ENCODE peak calls at places on chromosomes 11 and 22, in ten cellular contexts. One of them, this sample, is unnamed.
A peak's percentile ranks its signal among the peaks of the same experiment; 100 is the strongest.

GRCh38 chr22:47053865-47054185 is 291.4 kb downstream of the TBC1D22A start:
- DNase-seq in small intestine: no peak
- DNase-seq in cardiac fibroblast: peak; percentile 75
- DNase-seq in choroid plexus epithelial cell: peak; percentile 74
- DNase-seq in tibial nerve: no peak
- DNase-seq in A549: no peak
- DNase-seq in dorsolateral prefrontal cortex: peak; percentile 60
- DNase-seq in AG09309: no peak
- DNase-seq in cardiac muscle cell: peak; percentile 75
- DNase-seq in fibroblast of pulmonary artery: peak; percentile 74
- DNase-seq in this sample: no peak

GRCh38 chr11:77244277-77245014 is 57.0 kb downstream of the GDPD4 start:
- DNase-seq in small intestine: no peak
- DNase-seq in cardiac fibroblast: peak; percentile 78
- DNase-seq in choroid plexus epithelial cell: peak; percentile 71
- DNase-seq in tibial nerve: no peak
- DNase-seq in A549: peak; percentile 24
- DNase-seq in dorsolateral prefrontal cortex: no peak
- DNase-seq in AG09309: peak; percentile 84
- DNase-seq in cardiac muscle cell: peak; percentile 72
- DNase-seq in fibroblast of pulmonary artery: peak; percentile 78
- DNase-seq in this sample: no peak

GRCh38 chr22:37716708-37717107 is 19.9 kb downstream of the TRIOBP start:
- DNase-seq in small intestine: no peak
- DNase-seq in cardiac fibroblast: peak; percentile 23
- DNase-seq in choroid plexus epithelial cell: peak; percentile 67
- DNase-seq in tibial nerve: no peak
- DNase-seq in A549: no peak
- DNase-seq in dorsolateral prefrontal cortex: no peak
- DNase-seq in AG09309: no peak
- DNase-seq in cardiac muscle cell: no peak
- DNase-seq in fibroblast of pulmonary artery: no peak
- DNase-seq in this sample: no peak

GRCh38 chr22:31085928-31086327 is 4.8 kb downstream of the SMTN start:
- DNase-seq in small intestine: no peak
- DNase-seq in cardiac fibroblast: no peak
- DNase-seq in choroid plexus epithelial cell: no peak
- DNase-seq in tibial nerve: no peak
- DNase-seq in A549: no peak
- DNase-seq in dorsolateral prefrontal cortex: no peak
- DNase-seq in AG09309: no peak
- DNase-seq in cardiac muscle cell: no peak
- DNase-seq in fibroblast of pulmonary artery: no peak
- DNase-seq in this sample: no peak

GRCh38 chr11:16184588-16184987 is 171.8 kb downstream of the SOX6 start:
- DNase-seq in small intestine: peak; percentile 86
- DNase-seq in cardiac fibroblast: peak; percentile 37
- DNase-seq in choroid plexus epithelial cell: peak; percentile 50
- DNase-seq in tibial nerve: no peak
- DNase-seq in A549: peak; percentile 86
- DNase-seq in dorsolateral prefrontal cortex: no peak
- DNase-seq in AG09309: no peak
- DNase-seq in cardiac muscle cell: peak; percentile 34
- DNase-seq in fibroblast of pulmonary artery: peak; percentile 44
- DNase-seq in this sample: no peak

GRCh38 chr22:39773976-39774539 is 119.5 kb downstream of the ENTHD1 start:
- DNase-seq in small intestine: peak; percentile 23
- DNase-seq in cardiac fibroblast: no peak
- DNase-seq in choroid plexus epithelial cell: peak; percentile 5
- DNase-seq in tibial nerve: no peak
- DNase-seq in A549: no peak
- DNase-seq in dorsolateral prefrontal cortex: no peak
- DNase-seq in AG09309: no peak
- DNase-seq in cardiac muscle cell: peak; percentile 1
- DNase-seq in fibroblast of pulmonary artery: no peak
- DNase-seq in this sample: no peak

GRCh38 chr11:131593301-131593700 is 222.9 kb downstream of the NTM start:
- DNase-seq in small intestine: no peak
- DNase-seq in cardiac fibroblast: no peak
- DNase-seq in choroid plexus epithelial cell: no peak
- DNase-seq in tibial nerve: no peak
- DNase-seq in A549: no peak
- DNase-seq in dorsolateral prefrontal cortex: no peak
- DNase-seq in AG09309: no peak
- DNase-seq in cardiac muscle cell: no peak
- DNase-seq in fibroblast of pulmonary artery: no peak
- DNase-seq in this sample: no peak

GRCh38 chr11:80733776-80734175 is 1292.9 kb upstream of the TENM4 start:
- DNase-seq in small intestine: no peak
- DNase-seq in cardiac fibroblast: no peak
- DNase-seq in choroid plexus epithelial cell: no peak
- DNase-seq in tibial nerve: no peak
- DNase-seq in A549: no peak
- DNase-seq in dorsolateral prefrontal cortex: no peak
- DNase-seq in AG09309: no peak
- DNase-seq in cardiac muscle cell: no peak
- DNase-seq in fibroblast of pulmonary artery: no peak
- DNase-seq in this sample: no peak

GRCh38 chr22:48758021-48758561 is 1069.6 kb downstream of the BRD1 start:
- DNase-seq in small intestine: peak; percentile 2
- DNase-seq in cardiac fibroblast: no peak
- DNase-seq in choroid plexus epithelial cell: no peak
- DNase-seq in tibial nerve: peak; percentile 10
- DNase-seq in A549: no peak
- DNase-seq in dorsolateral prefrontal cortex: no peak
- DNase-seq in AG09309: no peak
- DNase-seq in cardiac muscle cell: no peak
- DNase-seq in fibroblast of pulmonary artery: no peak
- DNase-seq in this sample: peak; percentile 19

GRCh38 chr22:49237279-49237678 is 590.4 kb downstream of the BRD1 start:
- DNase-seq in small intestine: no peak
- DNase-seq in cardiac fibroblast: no peak
- DNase-seq in choroid plexus epithelial cell: no peak
- DNase-seq in tibial nerve: no peak
- DNase-seq in A549: no peak
- DNase-seq in dorsolateral prefrontal cortex: no peak
- DNase-seq in AG09309: no peak
- DNase-seq in cardiac muscle cell: no peak
- DNase-seq in fibroblast of pulmonary artery: no peak
- DNase-seq in this sample: no peak

GRCh38 chr11:7595016-7595869 is 78.1 kb downstream of the CYB5R2 start:
- DNase-seq in small intestine: no peak
- DNase-seq in cardiac fibroblast: peak; percentile 78
- DNase-seq in choroid plexus epithelial cell: peak; percentile 67
- DNase-seq in tibial nerve: no peak
- DNase-seq in A549: no peak
- DNase-seq in dorsolateral prefrontal cortex: no peak
- DNase-seq in AG09309: no peak
- DNase-seq in cardiac muscle cell: peak; percentile 64
- DNase-seq in fibroblast of pulmonary artery: no peak
- DNase-seq in this sample: peak; percentile 48

GRCh38 chr11:78426845-78427244 is 9.2 kb upstream of the GAB2 start:
- DNase-seq in small intestine: no peak
- DNase-seq in cardiac fibroblast: no peak
- DNase-seq in choroid plexus epithelial cell: no peak
- DNase-seq in tibial nerve: no peak
- DNase-seq in A549: no peak
- DNase-seq in dorsolateral prefrontal cortex: no peak
- DNase-seq in AG09309: no peak
- DNase-seq in cardiac muscle cell: no peak
- DNase-seq in fibroblast of pulmonary artery: no peak
- DNase-seq in this sample: no peak

GRCh38 chr11:32891657-32892354 is 805 bp upstream of the QSER1 start:
- DNase-seq in small intestine: no peak
- DNase-seq in cardiac fibroblast: no peak
- DNase-seq in choroid plexus epithelial cell: peak; percentile 23
- DNase-seq in tibial nerve: no peak
- DNase-seq in A549: no peak
- DNase-seq in dorsolateral prefrontal cortex: no peak
- DNase-seq in AG09309: no peak
- DNase-seq in cardiac muscle cell: peak; percentile 9
- DNase-seq in fibroblast of pulmonary artery: peak; percentile 10
- DNase-seq in this sample: no peak

GRCh38 chr11:78212586-78213371 is 24.1 kb downstream of the USP35 start:
- DNase-seq in small intestine: no peak
- DNase-seq in cardiac fibroblast: peak; percentile 43
- DNase-seq in choroid plexus epithelial cell: peak; percentile 78
- DNase-seq in tibial nerve: no peak
- DNase-seq in A549: no peak
- DNase-seq in dorsolateral prefrontal cortex: peak; percentile 75
- DNase-seq in AG09309: no peak
- DNase-seq in cardiac muscle cell: peak; percentile 37
- DNase-seq in fibroblast of pulmonary artery: peak; percentile 31
- DNase-seq in this sample: no peak

GRCh38 chr22:31350410-31350863 is 4.3 kb upstream of the PATZ1 start:
- DNase-seq in small intestine: peak; percentile 29
- DNase-seq in cardiac fibroblast: peak; percentile 43
- DNase-seq in choroid plexus epithelial cell: peak; percentile 73
- DNase-seq in tibial nerve: no peak
- DNase-seq in A549: peak; percentile 34
- DNase-seq in dorsolateral prefrontal cortex: peak; percentile 55
- DNase-seq in AG09309: no peak
- DNase-seq in cardiac muscle cell: peak; percentile 45
- DNase-seq in fibroblast of pulmonary artery: peak; percentile 31
- DNase-seq in this sample: no peak

GRCh38 chr11:117950999-117951961 is 22.1 kb upstream of the TMPRSS13 start:
- DNase-seq in small intestine: peak; percentile 20
- DNase-seq in cardiac fibroblast: no peak
- DNase-seq in choroid plexus epithelial cell: no peak
- DNase-seq in tibial nerve: no peak
- DNase-seq in A549: no peak
- DNase-seq in dorsolateral prefrontal cortex: peak; percentile 69
- DNase-seq in AG09309: no peak
- DNase-seq in cardiac muscle cell: no peak
- DNase-seq in fibroblast of pulmonary artery: no peak
- DNase-seq in this sample: no peak
- H3K4me3 ChIP-seq in small intestine: no peak overlapping the region
- H3K4me3 ChIP-seq in cardiac fibroblast: no peak overlapping the region
- H3K4me3 ChIP-seq in choroid plexus epithelial cell: no peak overlapping the region
- H3K4me3 ChIP-seq in tibial nerve: no peak overlapping the region
- H3K4me3 ChIP-seq in A549: no peak overlapping the region
- H3K4me3 ChIP-seq in dorsolateral prefrontal cortex: no peak overlapping the region
- H3K4me3 ChIP-seq in AG09309: no peak overlapping the region
- H3K4me3 ChIP-seq in cardiac muscle cell: no peak overlapping the region
- H3K4me3 ChIP-seq in fibroblast of pulmonary artery: no peak overlapping the region
- H3K4me3 ChIP-seq in this sample: no peak overlapping the region

GRCh38 chr11:63763506-63764200 is 4.9 kb downstream of the ZFTA start:
- DNase-seq in small intestine: no peak
- DNase-seq in cardiac fibroblast: no peak
- DNase-seq in choroid plexus epithelial cell: no peak
- DNase-seq in tibial nerve: peak; percentile 25
- DNase-seq in A549: no peak
- DNase-seq in dorsolateral prefrontal cortex: no peak
- DNase-seq in AG09309: no peak
- DNase-seq in cardiac muscle cell: peak; percentile 62
- DNase-seq in fibroblast of pulmonary artery: no peak
- DNase-seq in this sample: no peak
- H3K4me3 ChIP-seq in small intestine: no peak overlapping the region
- H3K4me3 ChIP-seq in cardiac fibroblast: no peak overlapping the region
- H3K4me3 ChIP-seq in choroid plexus epithelial cell: peak overlapping the region; percentile 36
- H3K4me3 ChIP-seq in tibial nerve: peak overlapping the region; percentile 45
- H3K4me3 ChIP-seq in A549: no peak overlapping the region
- H3K4me3 ChIP-seq in dorsolateral prefrontal cortex: peak overlapping the region; percentile 73
- H3K4me3 ChIP-seq in AG09309: no peak overlapping the region
- H3K4me3 ChIP-seq in cardiac muscle cell: peak overlapping the region; percentile 12
- H3K4me3 ChIP-seq in fibroblast of pulmonary artery: no peak overlapping the region
- H3K4me3 ChIP-seq in this sample: peak overlapping the region; percentile 29

GRCh38 chr11:111018571-111018970 is 227.0 kb upstream of the POU2AF2 start:
- DNase-seq in small intestine: no peak
- DNase-seq in cardiac fibroblast: peak; percentile 78
- DNase-seq in choroid plexus epithelial cell: peak; percentile 90
- DNase-seq in tibial nerve: no peak
- DNase-seq in A549: no peak
- DNase-seq in dorsolateral prefrontal cortex: no peak
- DNase-seq in AG09309: no peak
- DNase-seq in cardiac muscle cell: peak; percentile 84
- DNase-seq in fibroblast of pulmonary artery: peak; percentile 82
- DNase-seq in this sample: no peak

GRCh38 chr11:111021131-111021530 is 224.4 kb upstream of the POU2AF2 start:
- DNase-seq in small intestine: no peak
- DNase-seq in cardiac fibroblast: no peak
- DNase-seq in choroid plexus epithelial cell: peak; percentile 63
- DNase-seq in tibial nerve: no peak
- DNase-seq in A549: no peak
- DNase-seq in dorsolateral prefrontal cortex: no peak
- DNase-seq in AG09309: no peak
- DNase-seq in cardiac muscle cell: no peak
- DNase-seq in fibroblast of pulmonary artery: no peak
- DNase-seq in this sample: no peak

GRCh38 chr11:111019449-111019848 is 226.1 kb upstream of the POU2AF2 start:
- DNase-seq in small intestine: no peak
- DNase-seq in cardiac fibroblast: no peak
- DNase-seq in choroid plexus epithelial cell: no peak
- DNase-seq in tibial nerve: no peak
- DNase-seq in A549: no peak
- DNase-seq in dorsolateral prefrontal cortex: no peak
- DNase-seq in AG09309: no peak
- DNase-seq in cardiac muscle cell: no peak
- DNase-seq in fibroblast of pulmonary artery: no peak
- DNase-seq in this sample: peak; percentile 28

DNA sequence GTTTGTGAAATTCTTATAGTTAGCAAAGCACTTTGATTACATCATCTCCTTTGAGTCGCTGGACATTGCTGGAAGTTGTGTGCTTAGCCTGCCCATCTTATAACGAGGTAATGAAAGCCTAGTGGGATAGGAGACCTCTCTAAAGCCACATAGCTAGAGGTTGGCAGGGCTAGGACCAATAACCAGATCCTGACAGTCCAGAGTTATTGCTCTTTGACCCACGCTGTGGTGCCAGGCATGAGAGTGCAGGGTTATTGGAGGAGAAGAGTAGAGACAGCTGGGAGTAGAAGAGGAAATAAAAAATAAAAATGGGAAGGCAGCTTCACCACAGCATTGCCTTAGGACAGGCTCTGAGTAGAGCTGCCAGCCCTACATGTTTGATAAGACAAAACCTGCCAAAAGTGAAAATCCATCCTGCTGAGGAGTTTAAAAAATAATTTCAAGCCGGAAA is 225.6 kb upstream of the POU2AF2 start:
- DNase-seq in small intestine: peak; percentile 3
- DNase-seq in cardiac fibroblast: peak; percentile 66
- DNase-seq in choroid plexus epithelial cell: peak; percentile 59
- DNase-seq in tibial nerve: no peak
- DNase-seq in A549: no peak
- DNase-seq in dorsolateral prefrontal cortex: no peak
- DNase-seq in AG09309: no peak
- DNase-seq in cardiac muscle cell: peak; percentile 56
- DNase-seq in fibroblast of pulmonary artery: peak; percentile 57
- DNase-seq in this sample: no peak
- H3K4me3 ChIP-seq in small intestine: no peak overlapping the region
- H3K4me3 ChIP-seq in cardiac fibroblast: no peak overlapping the region
- H3K4me3 ChIP-seq in choroid plexus epithelial cell: no peak overlapping the region
- H3K4me3 ChIP-seq in tibial nerve: no peak overlapping the region
- H3K4me3 ChIP-seq in A549: no peak overlapping the region
- H3K4me3 ChIP-seq in dorsolateral prefrontal cortex: no peak overlapping the region
- H3K4me3 ChIP-seq in AG09309: no peak overlapping the region
- H3K4me3 ChIP-seq in cardiac muscle cell: no peak overlapping the region
- H3K4me3 ChIP-seq in fibroblast of pulmonary artery: no peak overlapping the region
- H3K4me3 ChIP-seq in this sample: no peak overlapping the region

DNA sequence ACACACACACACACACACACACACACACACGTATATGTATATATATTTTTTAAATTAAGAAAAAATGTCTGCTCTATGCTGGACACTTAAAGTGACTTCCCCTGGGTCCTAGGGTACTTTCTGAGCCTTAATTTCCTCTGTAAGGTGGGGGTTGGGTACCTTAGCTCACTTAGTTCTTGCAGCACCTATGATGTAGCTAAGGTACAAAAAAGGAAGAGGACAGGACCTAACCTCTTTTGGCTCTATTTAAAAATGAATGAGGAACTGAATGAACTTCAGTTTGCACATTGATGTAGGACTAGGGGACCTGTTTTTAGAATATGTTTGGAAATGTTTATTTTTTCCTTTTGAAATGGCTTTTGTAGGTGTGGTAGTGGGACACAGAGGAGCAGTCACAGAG is 11.1 kb downstream of the SREBF2 start:
- DNase-seq in small intestine: no peak
- DNase-seq in cardiac fibroblast: no peak
- DNase-seq in choroid plexus epithelial cell: no peak
- DNase-seq in tibial nerve: no peak
- DNase-seq in A549: no peak
- DNase-seq in dorsolateral prefrontal cortex: no peak
- DNase-seq in AG09309: no peak
- DNase-seq in cardiac muscle cell: no peak
- DNase-seq in fibroblast of pulmonary artery: no peak
- DNase-seq in this sample: no peak
- H3K4me3 ChIP-seq in small intestine: no peak overlapping the region
- H3K4me3 ChIP-seq in cardiac fibroblast: no peak overlapping the region
- H3K4me3 ChIP-seq in choroid plexus epithelial cell: no peak overlapping the region
- H3K4me3 ChIP-seq in tibial nerve: no peak overlapping the region
- H3K4me3 ChIP-seq in A549: no peak overlapping the region
- H3K4me3 ChIP-seq in dorsolateral prefrontal cortex: no peak overlapping the region
- H3K4me3 ChIP-seq in AG09309: no peak overlapping the region
- H3K4me3 ChIP-seq in cardiac muscle cell: no peak overlapping the region
- H3K4me3 ChIP-seq in fibroblast of pulmonary artery: no peak overlapping the region
- H3K4me3 ChIP-seq in this sample: no peak overlapping the region

This sample was measured in upper lobe of left lung.